ENCODE peak calls at places on chromosome 9, in four cellular contexts. W is kidney, V is brain microvascular endothelial cell, S is astrocyte of the spinal cord. T is an unnamed sample.

GRCh38 chr9:133403766-133404439 is 13.9 kb downstream of the REXO4 start:
- DNase-seq in W (peak), V (no peak), S (no peak), T (peak)

GRCh38 chr9:38066167-38066906 is 2.7 kb downstream of the SHB start:
- DNase-seq in W (no peak), V (no peak), S (no peak), T (no peak)

GRCh38 chr9:84996716-84997115 is 327.2 kb downstream of the NTRK2 start:
- DNase-seq in W (no peak), V (no peak), S (no peak), T (no peak)

GRCh38 chr9:129933709-129934586 is 98.7 kb downstream of the USP20 start:
- DNase-seq in W (no peak), V (no peak), S (peak), T (no peak)

GRCh38 chr9:25891534-25891933 is 213.3 kb upstream of the TUSC1 start:
- DNase-seq in W (no peak), V (no peak), S (no peak), T (no peak)

GRCh38 chr9:128091144-128091543 is 23.1 kb downstream of the SLC25A25 start:
- DNase-seq in W (peak), V (peak), S (peak), T (no peak)

GRCh38 chr9:130996672-130997394 is 12.1 kb upstream of the LAMC3 start:
- DNase-seq in W (no peak), V (no peak), S (no peak), T (no peak)

GRCh38 chr9:34267660-34268059 is 61.4 kb downstream of the KIF24 start:
- DNase-seq in W (no peak), V (no peak), S (no peak), T (no peak)

GRCh38 chr9:84235516-84235915 is 105.0 kb downstream of the SLC28A3 start:
- DNase-seq in W (no peak), V (no peak), S (no peak), T (no peak)

GRCh38 chr9:137960496-137960895 is 82.9 kb downstream of the CACNA1B start:
- DNase-seq in W (no peak), V (no peak), S (no peak), T (no peak)

GRCh38 chr9:33734911-33735310 is 60.5 kb upstream of the PRSS3 start:
- DNase-seq in W (no peak), V (no peak), S (no peak), T (no peak)

GRCh38 chr9:38432922-38433510 is 8.8 kb upstream of the IGFBPL1 start:
- DNase-seq in W (no peak), V (no peak), S (peak), T (no peak)

GRCh38 chr9:69502671-69503301 is 169.4 kb downstream of the APBA1 start:
- DNase-seq in W (no peak), V (peak), S (peak), T (no peak)

GRCh38 chr9:33161011-33161588 is 6.0 kb downstream of the B4GALT1 start:
- DNase-seq in W (peak), V (peak), S (peak), T (peak)

GRCh38 chr9:100206899-100207298 is 107.9 kb downstream of the INVS start:
- DNase-seq in W (no peak), V (no peak), S (peak), T (no peak)

GRCh38 chr9:130286781-130287428 is 21.3 kb downstream of the HMCN2 start:
- DNase-seq in W (peak), V (no peak), S (no peak), T (no peak)

GRCh38 chr9:83281306-83282255 is 218.6 kb upstream of the RASEF start:
- DNase-seq in W (peak), V (peak), S (peak), T (no peak)

GRCh38 chr9:134607971-134608370 is 33.6 kb upstream of the COL5A1 start:
- DNase-seq in W (no peak), V (no peak), S (peak), T (no peak)

GRCh38 chr9:136107155-136107952 is 11.3 kb downstream of the TMEM250 start:
- DNase-seq in W (no peak), V (no peak), S (no peak), T (no peak)

GRCh38 chr9:113616716-113617496 is 153.4 kb downstream of the RGS3 start:
- DNase-seq in W (peak), V (no peak), S (no peak), T (no peak)

GRCh38 chr9:21679432-21679831 is 123.0 kb upstream of the MTAP start:
- DNase-seq in W (no peak), V (no peak), S (peak), T (no peak)

GRCh38 chr9:81526587-81526986 is 162.8 kb downstream of the TLE1 start:
- DNase-seq in W (no peak), V (peak), S (peak), T (no peak)

GRCh38 chr9:11016081-11016480 is 403.3 kb upstream of the PTPRD start:
- DNase-seq in W (no peak), V (no peak), S (no peak), T (no peak)

GRCh38 chr9:84387821-84388220 is 47.3 kb upstream of the SLC28A3 start:
- DNase-seq in W (no peak), V (no peak), S (no peak), T (no peak)

GRCh38 chr9:128056887-128057723 is 10.0 kb downstream of the NAIF1 start:
- DNase-seq in W (peak), V (no peak), S (no peak), T (no peak)

GRCh38 chr9:27469583-27469982 is 54.5 kb upstream of the IFNK start:
- DNase-seq in W (no peak), V (no peak), S (no peak), T (no peak)

GRCh38 chr9:14391620-14392019 is 77.7 kb upstream of the NFIB start:
- DNase-seq in W (no peak), V (no peak), S (no peak), T (no peak)

GRCh38 chr9:132744881-132745761 is 74.9 kb downstream of the GTF3C4 start:
- DNase-seq in W (no peak), V (no peak), S (no peak), T (no peak)

GRCh38 chr9:9625248-9625647 is 987.6 kb downstream of the PTPRD start:
- DNase-seq in W (no peak), V (no peak), S (no peak), T (no peak)

GRCh38 chr9:79672236-79672635 is 100.5 kb downstream of the TLE4 start:
- DNase-seq in W (no peak), V (no peak), S (no peak), T (no peak)

GRCh38 chr9:5712651-5713360 is 83.9 kb downstream of the RIC1 start:
- DNase-seq in W (no peak), V (no peak), S (no peak), T (no peak)

GRCh38 chr9:127661342-127661741 is 45.4 kb upstream of the CFAP157 start:
- DNase-seq in W (no peak), V (no peak), S (no peak), T (no peak)

GRCh38 chr9:116157436-116158138 is 4.0 kb downstream of the PAPPA start:
- DNase-seq in W (no peak), V (peak), S (peak), T (no peak)